ENCODE peak calls at places on chromosome 14, in seven cellular contexts. One of them, this sample, is unnamed. For H3K36me3, the result is how much of the 10 kb centered on the place peaks cover.

GRCh38 chr14:73795974-73796373 is 55.7 kb upstream of the PTGR2 start:
- DNase-seq in upper lobe of right lung: no peak
- DNase-seq in psoas muscle: no peak
- DNase-seq in ovary: no peak
- DNase-seq in endodermal cell: no peak
- DNase-seq in tibial nerve: no peak
- DNase-seq in GM23338: no peak
- DNase-seq in this sample: no peak

GRCh38 chr14:74380172-74380571 is 31.9 kb downstream of the VRTN start:
- DNase-seq in psoas muscle: no peak
- DNase-seq in endodermal cell: peak
- DNase-seq in tibial nerve: no peak
- DNase-seq in ovary: no peak
- DNase-seq in upper lobe of right lung: no peak
- DNase-seq in GM23338: no peak
- DNase-seq in this sample: no peak

GRCh38 chr14:98958048-98959031 is 313.7 kb downstream of the BCL11B start:
- DNase-seq in endodermal cell: peak
- DNase-seq in tibial nerve: no peak
- DNase-seq in psoas muscle: no peak
- DNase-seq in upper lobe of right lung: no peak
- DNase-seq in ovary: no peak
- DNase-seq in GM23338: no peak
- DNase-seq in this sample: no peak

GRCh38 chr14:20177433-20177974 is 13.2 kb upstream of the OR11G2 start:
- DNase-seq in tibial nerve: no peak
- DNase-seq in endodermal cell: no peak
- DNase-seq in psoas muscle: no peak
- DNase-seq in upper lobe of right lung: no peak
- DNase-seq in GM23338: no peak
- DNase-seq in ovary: no peak
- DNase-seq in this sample: no peak

GRCh38 chr14:59376691-59377090 is 88.5 kb downstream of the GPR135 start:
- DNase-seq in tibial nerve: no peak
- DNase-seq in psoas muscle: no peak
- DNase-seq in upper lobe of right lung: no peak
- DNase-seq in endodermal cell: no peak
- DNase-seq in ovary: no peak
- DNase-seq in GM23338: no peak
- DNase-seq in this sample: no peak

GRCh38 chr14:103140316-103141109 is 17.3 kb downstream of the TNFAIP2 start:
- DNase-seq in psoas muscle: no peak
- DNase-seq in tibial nerve: no peak
- DNase-seq in upper lobe of right lung: no peak
- DNase-seq in GM23338: no peak
- DNase-seq in ovary: no peak
- DNase-seq in endodermal cell: peak
- DNase-seq in this sample: no peak

GRCh38 chr14:91170504-91171121 is 56.7 kb downstream of the DGLUCY start:
- DNase-seq in upper lobe of right lung: no peak
- DNase-seq in GM23338: no peak
- DNase-seq in psoas muscle: peak
- DNase-seq in ovary: peak
- DNase-seq in endodermal cell: no peak
- DNase-seq in tibial nerve: no peak
- DNase-seq in this sample: no peak

GRCh38 chr14:25003537-25003936 is 46.4 kb downstream of the STXBP6 start:
- DNase-seq in GM23338: no peak
- DNase-seq in ovary: no peak
- DNase-seq in psoas muscle: no peak
- DNase-seq in tibial nerve: no peak
- DNase-seq in endodermal cell: no peak
- DNase-seq in upper lobe of right lung: no peak
- DNase-seq in this sample: no peak

GRCh38 chr14:102737402-102738372 is 39.6 kb upstream of the TRAF3 start:
- DNase-seq in endodermal cell: no peak
- DNase-seq in GM23338: no peak
- DNase-seq in ovary: no peak
- DNase-seq in tibial nerve: no peak
- DNase-seq in psoas muscle: no peak
- DNase-seq in upper lobe of right lung: peak
- DNase-seq in this sample: no peak

GRCh38 chr14:64060648-64061096 is 207.9 kb downstream of the SYNE2 start:
- DNase-seq in endodermal cell: peak
- DNase-seq in GM23338: peak
- DNase-seq in ovary: no peak
- DNase-seq in tibial nerve: no peak
- DNase-seq in upper lobe of right lung: no peak
- DNase-seq in psoas muscle: no peak
- DNase-seq in this sample: no peak

GRCh38 chr14:78606111-78606510 is 435.9 kb downstream of the NRXN3 start:
- DNase-seq in endodermal cell: no peak
- DNase-seq in ovary: no peak
- DNase-seq in upper lobe of right lung: no peak
- DNase-seq in psoas muscle: no peak
- DNase-seq in GM23338: no peak
- DNase-seq in tibial nerve: no peak
- DNase-seq in this sample: no peak

GRCh38 chr14:60807971-60808370 is 73.4 kb downstream of the MNAT1 start:
- DNase-seq in ovary: no peak
- DNase-seq in GM23338: no peak
- DNase-seq in tibial nerve: no peak
- DNase-seq in endodermal cell: no peak
- DNase-seq in psoas muscle: no peak
- DNase-seq in upper lobe of right lung: no peak
- DNase-seq in this sample: no peak
- H3K36me3 ChIP-seq in ovary: under half
- H3K36me3 ChIP-seq in GM23338: under half
- H3K36me3 ChIP-seq in tibial nerve: under half
- H3K36me3 ChIP-seq in endodermal cell: under half
- H3K36me3 ChIP-seq in psoas muscle: under half
- H3K36me3 ChIP-seq in upper lobe of right lung: under half
- H3K36me3 ChIP-seq in this sample: under half

DNA sequence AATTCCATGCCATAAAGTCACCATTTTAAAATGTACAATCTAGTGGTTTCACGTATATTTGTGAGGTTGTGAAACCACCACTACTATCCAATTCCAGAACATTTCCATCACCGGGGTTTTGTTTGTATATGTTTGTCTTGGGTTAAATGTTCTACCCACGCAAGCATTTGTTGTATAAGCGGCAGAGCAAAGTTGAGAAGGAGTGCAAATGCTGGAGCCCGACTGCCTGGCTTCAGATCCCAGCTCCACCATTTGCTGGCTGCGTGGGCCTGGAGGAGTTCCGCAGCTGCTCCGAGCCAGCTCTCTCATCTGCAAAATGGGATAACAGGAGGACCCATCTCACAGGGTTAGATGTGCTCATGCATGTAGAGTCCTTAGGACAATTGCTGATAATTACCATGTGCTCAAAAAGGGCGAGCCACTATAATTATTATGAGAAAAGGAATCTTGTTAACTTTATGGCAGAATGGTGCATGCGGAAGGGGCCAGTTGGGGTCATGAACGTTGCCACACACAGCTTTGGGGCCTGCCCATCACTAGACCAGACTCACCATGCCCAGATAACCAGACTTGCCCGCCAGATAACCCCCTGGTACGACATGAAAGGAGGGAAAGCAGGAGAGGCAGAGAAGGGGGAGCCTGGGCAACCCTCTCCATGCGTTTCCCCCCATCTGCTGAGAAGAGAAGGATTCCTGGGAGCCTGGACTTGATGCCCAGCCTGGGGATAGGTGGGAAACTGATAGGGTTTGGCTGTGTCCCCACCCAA is 6.4 kb downstream of the ACTN1 start:
- DNase-seq in upper lobe of right lung: no peak
- DNase-seq in ovary: peak
- DNase-seq in GM23338: no peak
- DNase-seq in endodermal cell: peak
- DNase-seq in tibial nerve: no peak
- DNase-seq in psoas muscle: no peak
- DNase-seq in this sample: no peak
- H3K36me3 ChIP-seq in upper lobe of right lung: under half
- H3K36me3 ChIP-seq in ovary: under half
- H3K36me3 ChIP-seq in GM23338: under half
- H3K36me3 ChIP-seq in endodermal cell: half or more
- H3K36me3 ChIP-seq in tibial nerve: under half
- H3K36me3 ChIP-seq in psoas muscle: under half
- H3K36me3 ChIP-seq in this sample: under half

DNA sequence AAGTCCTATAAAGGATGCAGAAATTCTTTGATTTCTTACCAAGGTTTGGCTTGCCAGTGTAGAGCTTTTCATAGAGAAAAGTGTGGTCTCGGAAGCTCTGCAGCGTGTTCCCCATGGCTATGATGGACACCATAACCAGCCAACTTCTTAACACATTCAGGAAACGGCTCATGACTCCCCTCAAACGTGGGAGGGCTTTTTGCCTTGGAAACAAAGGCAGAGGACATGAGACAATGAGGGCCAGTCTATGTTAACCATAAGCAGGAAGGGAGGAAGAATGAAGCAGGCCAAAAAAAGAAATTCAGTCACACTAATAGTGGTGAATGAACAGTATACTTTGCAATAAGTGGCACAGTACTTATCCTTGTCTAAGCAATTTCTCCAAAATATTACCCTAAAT is 3.3 kb downstream of the ERG28 start:
- DNase-seq in tibial nerve: no peak
- DNase-seq in endodermal cell: no peak
- DNase-seq in GM23338: no peak
- DNase-seq in ovary: no peak
- DNase-seq in psoas muscle: no peak
- DNase-seq in upper lobe of right lung: no peak
- DNase-seq in this sample: no peak
- H3K36me3 ChIP-seq in tibial nerve: under half
- H3K36me3 ChIP-seq in endodermal cell: half or more
- H3K36me3 ChIP-seq in GM23338: under half
- H3K36me3 ChIP-seq in ovary: under half
- H3K36me3 ChIP-seq in psoas muscle: under half
- H3K36me3 ChIP-seq in upper lobe of right lung: under half
- H3K36me3 ChIP-seq in this sample: under half

GRCh38 chr14:100084591-100084990 is 19.4 kb downstream of the EVL start:
- DNase-seq in ovary: no peak
- DNase-seq in psoas muscle: no peak
- DNase-seq in GM23338: no peak
- DNase-seq in upper lobe of right lung: no peak
- DNase-seq in endodermal cell: no peak
- DNase-seq in tibial nerve: no peak
- DNase-seq in this sample: no peak

GRCh38 chr14:100086361-100086760 is 21.1 kb downstream of the EVL start:
- DNase-seq in tibial nerve: no peak
- DNase-seq in endodermal cell: no peak
- DNase-seq in ovary: no peak
- DNase-seq in psoas muscle: no peak
- DNase-seq in GM23338: no peak
- DNase-seq in upper lobe of right lung: no peak
- DNase-seq in this sample: no peak

GRCh38 chr14:100085451-100085850 is 20.2 kb downstream of the EVL start:
- DNase-seq in ovary: no peak
- DNase-seq in GM23338: no peak
- DNase-seq in psoas muscle: no peak
- DNase-seq in upper lobe of right lung: no peak
- DNase-seq in tibial nerve: no peak
- DNase-seq in endodermal cell: no peak
- DNase-seq in this sample: no peak

GRCh38 chr14:100091386-100091785 is 26.2 kb downstream of the EVL start:
- DNase-seq in tibial nerve: no peak
- DNase-seq in upper lobe of right lung: no peak
- DNase-seq in ovary: no peak
- DNase-seq in endodermal cell: no peak
- DNase-seq in GM23338: no peak
- DNase-seq in psoas muscle: no peak
- DNase-seq in this sample: no peak

GRCh38 chr14:100088226-100088625 is 23.0 kb downstream of the EVL start:
- DNase-seq in endodermal cell: no peak
- DNase-seq in tibial nerve: no peak
- DNase-seq in psoas muscle: no peak
- DNase-seq in GM23338: no peak
- DNase-seq in upper lobe of right lung: no peak
- DNase-seq in ovary: no peak
- DNase-seq in this sample: no peak
- H3K36me3 ChIP-seq in endodermal cell: under half
- H3K36me3 ChIP-seq in tibial nerve: half or more
- H3K36me3 ChIP-seq in psoas muscle: under half
- H3K36me3 ChIP-seq in GM23338: under half
- H3K36me3 ChIP-seq in upper lobe of right lung: half or more
- H3K36me3 ChIP-seq in ovary: under half
- H3K36me3 ChIP-seq in this sample: half or more

GRCh38 chr14:100370003-100370402 is 46.9 kb downstream of the SLC25A47 start:
- DNase-seq in psoas muscle: no peak
- DNase-seq in upper lobe of right lung: no peak
- DNase-seq in GM23338: no peak
- DNase-seq in tibial nerve: no peak
- DNase-seq in ovary: no peak
- DNase-seq in endodermal cell: no peak
- DNase-seq in this sample: no peak

GRCh38 chr14:100372357-100373048 is 49.4 kb downstream of the SLC25A47 start:
- DNase-seq in tibial nerve: no peak
- DNase-seq in GM23338: no peak
- DNase-seq in upper lobe of right lung: no peak
- DNase-seq in endodermal cell: peak
- DNase-seq in psoas muscle: no peak
- DNase-seq in ovary: no peak
- DNase-seq in this sample: no peak

GRCh38 chr14:100369019-100369418 is 45.9 kb downstream of the SLC25A47 start:
- DNase-seq in endodermal cell: no peak
- DNase-seq in GM23338: no peak
- DNase-seq in ovary: no peak
- DNase-seq in upper lobe of right lung: no peak
- DNase-seq in tibial nerve: no peak
- DNase-seq in psoas muscle: no peak
- DNase-seq in this sample: no peak

GRCh38 chr14:100374270-100374669 is 51.1 kb downstream of the SLC25A47 start:
- DNase-seq in endodermal cell: no peak
- DNase-seq in GM23338: no peak
- DNase-seq in tibial nerve: no peak
- DNase-seq in upper lobe of right lung: no peak
- DNase-seq in psoas muscle: no peak
- DNase-seq in ovary: no peak
- DNase-seq in this sample: no peak

GRCh38 chr14:100371773-100372172 is 48.6 kb downstream of the SLC25A47 start:
- DNase-seq in upper lobe of right lung: no peak
- DNase-seq in psoas muscle: no peak
- DNase-seq in GM23338: peak
- DNase-seq in endodermal cell: peak
- DNase-seq in tibial nerve: no peak
- DNase-seq in ovary: no peak
- DNase-seq in this sample: no peak
- H3K36me3 ChIP-seq in upper lobe of right lung: under half
- H3K36me3 ChIP-seq in psoas muscle: under half
- H3K36me3 ChIP-seq in GM23338: under half
- H3K36me3 ChIP-seq in endodermal cell: half or more
- H3K36me3 ChIP-seq in tibial nerve: under half
- H3K36me3 ChIP-seq in ovary: under half
- H3K36me3 ChIP-seq in this sample: under half

This sample was measured in CD8-positive, alpha-beta memory T cell.